ENCODE peak calls at places on chromosomes 2 and 18, in five cellular contexts. One of them, this sample, is unnamed.
A peak's percentile ranks its signal among the peaks of the same experiment; 100 is the strongest.

GRCh38 chr2:183093857-183094657 is 15.5 kb downstream of the DUSP19 start:
- DNase-seq in adrenal gland: no peak
- DNase-seq in heart left ventricle: no peak
- DNase-seq in Peyer's patch: no peak
- DNase-seq in suprapubic skin: no peak
- DNase-seq in this sample: no peak

GRCh38 chr2:227509824-227510619 is 38.1 kb downstream of the AGFG1 start:
- DNase-seq in suprapubic skin: no peak
- DNase-seq in heart left ventricle: no peak
- DNase-seq in adrenal gland: no peak
- DNase-seq in Peyer's patch: no peak
- DNase-seq in this sample: no peak

GRCh38 chr2:39875182-39875913 is 96.3 kb upstream of the THUMPD2 start:
- DNase-seq in Peyer's patch: no peak
- DNase-seq in adrenal gland: no peak
- DNase-seq in heart left ventricle: no peak
- DNase-seq in suprapubic skin: no peak
- DNase-seq in this sample: no peak

GRCh38 chr2:24317491-24317920 is 42.8 kb downstream of the ITSN2 start:
- DNase-seq in suprapubic skin: no peak
- DNase-seq in adrenal gland: peak; percentile 18
- DNase-seq in heart left ventricle: no peak
- DNase-seq in Peyer's patch: no peak
- DNase-seq in this sample: no peak

GRCh38 chr2:29166237-29166630 is 51.0 kb downstream of the CLIP4 start:
- DNase-seq in adrenal gland: no peak
- DNase-seq in suprapubic skin: no peak
- DNase-seq in heart left ventricle: no peak
- DNase-seq in Peyer's patch: no peak
- DNase-seq in this sample: no peak

GRCh38 chr2:1567556-1568344 is 154.5 kb downstream of the TPO start:
- DNase-seq in adrenal gland: no peak
- DNase-seq in Peyer's patch: no peak
- DNase-seq in heart left ventricle: no peak
- DNase-seq in suprapubic skin: peak; percentile 54
- DNase-seq in this sample: peak; percentile 29

GRCh38 chr2:226971029-226971584 is 135.3 kb downstream of the RHBDD1 start:
- DNase-seq in suprapubic skin: no peak
- DNase-seq in heart left ventricle: no peak
- DNase-seq in adrenal gland: no peak
- DNase-seq in Peyer's patch: peak; percentile 33
- DNase-seq in this sample: no peak

GRCh38 chr2:174595904-174596397 is 1.7 kb downstream of the WIPF1 start:
- DNase-seq in suprapubic skin: no peak
- DNase-seq in heart left ventricle: no peak
- DNase-seq in adrenal gland: no peak
- DNase-seq in Peyer's patch: no peak
- DNase-seq in this sample: no peak

GRCh38 chr2:235660484-235661081 is 166.7 kb downstream of the AGAP1 start:
- DNase-seq in Peyer's patch: no peak
- DNase-seq in adrenal gland: no peak
- DNase-seq in heart left ventricle: no peak
- DNase-seq in suprapubic skin: no peak
- DNase-seq in this sample: no peak

GRCh38 chr2:112622528-112622849 is 23.2 kb upstream of the SLC20A1 start:
- DNase-seq in heart left ventricle: no peak
- DNase-seq in suprapubic skin: no peak
- DNase-seq in Peyer's patch: no peak
- DNase-seq in adrenal gland: peak; percentile 54
- DNase-seq in this sample: no peak

GRCh38 chr2:107529146-107529545 is 297.5 kb upstream of the RGPD4 start:
- DNase-seq in adrenal gland: no peak
- DNase-seq in Peyer's patch: no peak
- DNase-seq in heart left ventricle: no peak
- DNase-seq in suprapubic skin: no peak
- DNase-seq in this sample: no peak

GRCh38 chr18:10252494-10252893 is 201.9 kb upstream of the APCDD1 start:
- DNase-seq in suprapubic skin: no peak
- DNase-seq in heart left ventricle: no peak
- DNase-seq in Peyer's patch: no peak
- DNase-seq in adrenal gland: no peak
- DNase-seq in this sample: no peak

GRCh38 chr18:75076286-75076685 is 132.7 kb downstream of the PTGR3 start:
- DNase-seq in Peyer's patch: no peak
- DNase-seq in adrenal gland: no peak
- DNase-seq in suprapubic skin: no peak
- DNase-seq in heart left ventricle: no peak
- DNase-seq in this sample: no peak

GRCh38 chr2:150256746-150257145 is 230.7 kb downstream of the RND3 start:
- DNase-seq in suprapubic skin: no peak
- DNase-seq in heart left ventricle: no peak
- DNase-seq in adrenal gland: no peak
- DNase-seq in Peyer's patch: no peak
- DNase-seq in this sample: no peak

GRCh38 chr2:109098251-109098920 is 30.6 kb upstream of the SH3RF3 start:
- DNase-seq in adrenal gland: no peak
- DNase-seq in heart left ventricle: no peak
- DNase-seq in Peyer's patch: no peak
- DNase-seq in suprapubic skin: no peak
- DNase-seq in this sample: no peak

GRCh38 chr2:235630723-235631122 is 136.9 kb downstream of the AGAP1 start:
- DNase-seq in suprapubic skin: no peak
- DNase-seq in adrenal gland: no peak
- DNase-seq in heart left ventricle: no peak
- DNase-seq in Peyer's patch: no peak
- DNase-seq in this sample: no peak

GRCh38 chr2:66498597-66498910 is 63.6 kb downstream of the MEIS1 start:
- DNase-seq in suprapubic skin: no peak
- DNase-seq in heart left ventricle: no peak
- DNase-seq in Peyer's patch: no peak
- DNase-seq in adrenal gland: no peak
- DNase-seq in this sample: no peak

GRCh38 chr18:77557030-77557429 is 307.4 kb downstream of the GALR1 start:
- DNase-seq in Peyer's patch: no peak
- DNase-seq in heart left ventricle: no peak
- DNase-seq in adrenal gland: no peak
- DNase-seq in suprapubic skin: no peak
- DNase-seq in this sample: no peak

GRCh38 chr2:128325665-128326181 is 7.1 kb upstream of the HS6ST1 start:
- DNase-seq in adrenal gland: no peak
- DNase-seq in Peyer's patch: peak; percentile 10
- DNase-seq in heart left ventricle: peak; percentile 64
- DNase-seq in suprapubic skin: no peak
- DNase-seq in this sample: no peak

GRCh38 chr2:110858135-110858737 is 125.9 kb downstream of the ACOXL start:
- DNase-seq in heart left ventricle: no peak
- DNase-seq in Peyer's patch: peak; percentile 57
- DNase-seq in suprapubic skin: peak; percentile 28
- DNase-seq in adrenal gland: no peak
- DNase-seq in this sample: no peak

GRCh38 chr2:162125138-162125537 is 26.9 kb downstream of the GCG start:
- DNase-seq in suprapubic skin: no peak
- DNase-seq in adrenal gland: no peak
- DNase-seq in Peyer's patch: no peak
- DNase-seq in heart left ventricle: no peak
- DNase-seq in this sample: no peak

GRCh38 chr18:35344736-35345459 is 678 bp upstream of the ZNF24 start:
- DNase-seq in adrenal gland: peak; percentile 40
- DNase-seq in suprapubic skin: no peak
- DNase-seq in Peyer's patch: peak; percentile 28
- DNase-seq in heart left ventricle: no peak
- DNase-seq in this sample: no peak

GRCh38 chr2:58973831-58974281 is 732.7 kb upstream of the FANCL start:
- DNase-seq in heart left ventricle: no peak
- DNase-seq in suprapubic skin: no peak
- DNase-seq in Peyer's patch: no peak
- DNase-seq in adrenal gland: no peak
- DNase-seq in this sample: no peak

GRCh38 chr2:386406-387103 is 98.7 kb upstream of the ALKAL2 start:
- DNase-seq in Peyer's patch: no peak
- DNase-seq in heart left ventricle: no peak
- DNase-seq in suprapubic skin: peak; percentile 62
- DNase-seq in adrenal gland: no peak
- DNase-seq in this sample: no peak

GRCh38 chr2:61727746-61728145 is 126.1 kb downstream of the FAM161A start:
- DNase-seq in adrenal gland: no peak
- DNase-seq in suprapubic skin: no peak
- DNase-seq in Peyer's patch: no peak
- DNase-seq in heart left ventricle: no peak
- DNase-seq in this sample: no peak

GRCh38 chr2:179915395-179915992 is 54.1 kb upstream of the ZNF385B start:
- DNase-seq in heart left ventricle: no peak
- DNase-seq in Peyer's patch: no peak
- DNase-seq in suprapubic skin: no peak
- DNase-seq in adrenal gland: no peak
- DNase-seq in this sample: no peak

GRCh38 chr18:34942276-34942675 is 98.9 kb upstream of the MAPRE2 start:
- DNase-seq in adrenal gland: no peak
- DNase-seq in suprapubic skin: no peak
- DNase-seq in heart left ventricle: no peak
- DNase-seq in Peyer's patch: no peak
- DNase-seq in this sample: no peak

GRCh38 chr2:180046776-180047175 is 39.7 kb upstream of the CWC22 start:
- DNase-seq in heart left ventricle: no peak
- DNase-seq in Peyer's patch: no peak
- DNase-seq in suprapubic skin: no peak
- DNase-seq in adrenal gland: no peak
- DNase-seq in this sample: no peak

GRCh38 chr2:217360781-217361485 is 501.1 kb upstream of the TNP1 start:
- DNase-seq in Peyer's patch: no peak
- DNase-seq in suprapubic skin: no peak
- DNase-seq in heart left ventricle: no peak
- DNase-seq in adrenal gland: peak; percentile 55
- DNase-seq in this sample: no peak

GRCh38 chr2:241720560-241720959 is 13.9 kb upstream of the D2HGDH start:
- DNase-seq in suprapubic skin: no peak
- DNase-seq in adrenal gland: no peak
- DNase-seq in heart left ventricle: no peak
- DNase-seq in Peyer's patch: no peak
- DNase-seq in this sample: no peak
- H3K36me3 ChIP-seq in suprapubic skin: peaks cover 96% of the 10 kb centered on the region
- H3K36me3 ChIP-seq in adrenal gland: no peaks in the 10 kb centered on the region
- H3K36me3 ChIP-seq in heart left ventricle: peaks cover 25% of the 10 kb centered on the region
- H3K36me3 ChIP-seq in Peyer's patch: no peaks in the 10 kb centered on the region
- H3K36me3 ChIP-seq in this sample: peaks cover 79% of the 10 kb centered on the region

DNA sequence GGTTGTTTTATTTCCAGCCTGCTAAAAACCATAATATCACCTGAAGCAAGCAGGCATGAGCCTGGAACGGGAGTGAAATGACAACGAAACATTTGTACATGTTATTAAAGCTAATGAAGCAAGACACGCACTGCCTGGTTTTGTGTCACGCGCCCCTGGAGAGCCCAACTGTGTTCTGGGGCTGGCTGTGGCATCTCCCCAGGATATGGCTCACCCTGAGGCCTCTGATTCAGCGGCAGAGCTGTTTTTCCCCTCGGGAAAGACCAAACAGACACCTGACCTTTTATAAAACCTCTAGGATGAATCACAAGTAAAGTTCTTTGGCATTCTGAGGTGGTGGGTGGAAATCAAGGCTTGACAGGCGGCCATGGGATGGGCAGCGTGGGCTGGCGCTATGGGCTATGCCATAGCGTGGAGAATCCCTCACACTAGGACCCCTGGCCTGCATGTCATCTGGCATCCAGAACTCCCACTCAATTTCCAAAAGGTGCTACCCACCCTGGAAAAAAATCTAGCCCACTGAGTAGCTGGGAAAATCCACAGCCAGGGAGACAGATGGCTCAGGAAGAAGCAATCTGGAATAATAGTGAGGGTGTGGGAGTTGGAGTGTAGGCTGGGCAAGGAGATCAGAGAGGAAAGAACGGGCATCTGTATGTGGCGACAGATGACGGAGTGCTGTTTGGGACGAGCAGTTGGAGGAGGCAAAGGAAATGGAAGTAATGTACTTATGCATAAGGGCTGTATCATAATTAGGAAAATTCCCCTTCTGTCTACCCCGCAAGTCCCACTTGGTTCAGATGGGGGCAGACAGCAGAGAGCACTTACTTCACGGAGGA is 262.0 kb downstream of the AFF3 start:
- DNase-seq in adrenal gland: peak; percentile 24
- DNase-seq in Peyer's patch: no peak
- DNase-seq in suprapubic skin: no peak
- DNase-seq in heart left ventricle: no peak
- DNase-seq in this sample: no peak
- H3K4me1 ChIP-seq in adrenal gland: peaks cover 3% of the 10 kb centered on the region
- H3K4me1 ChIP-seq in Peyer's patch: no peaks in the 10 kb centered on the region
- H3K4me1 ChIP-seq in suprapubic skin: no peaks in the 10 kb centered on the region
- H3K4me1 ChIP-seq in heart left ventricle: peaks cover 22% of the 10 kb centered on the region
- H3K4me1 ChIP-seq in this sample: peaks cover 9% of the 10 kb centered on the region

DNA sequence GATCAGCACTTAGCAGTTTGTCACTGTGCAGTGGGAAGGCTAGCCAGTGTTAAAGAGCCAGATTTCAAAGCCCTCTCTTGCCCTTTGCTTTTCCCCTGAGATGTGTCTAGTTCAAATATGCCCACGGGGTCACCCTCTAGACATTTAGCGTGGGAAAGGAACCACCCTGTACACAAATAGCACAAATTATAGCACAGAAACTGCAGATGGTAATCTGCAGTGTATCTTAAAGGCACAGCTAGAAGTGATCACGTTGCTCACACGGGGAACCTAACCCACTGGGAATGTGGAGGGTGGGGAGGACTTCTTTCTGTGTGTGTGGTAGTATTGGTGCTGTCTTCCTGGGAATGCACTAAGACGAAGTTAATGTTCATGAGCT is 131.5 kb downstream of the MAP4K4 start:
- DNase-seq in suprapubic skin: no peak
- DNase-seq in adrenal gland: no peak
- DNase-seq in Peyer's patch: no peak
- DNase-seq in heart left ventricle: no peak
- DNase-seq in this sample: no peak
- H3K36me3 ChIP-seq in suprapubic skin: peaks cover 28% of the 10 kb centered on the region
- H3K36me3 ChIP-seq in adrenal gland: no peaks in the 10 kb centered on the region
- H3K36me3 ChIP-seq in Peyer's patch: no peaks in the 10 kb centered on the region
- H3K36me3 ChIP-seq in heart left ventricle: peaks cover 8% of the 10 kb centered on the region
- H3K36me3 ChIP-seq in this sample: peaks cover 41% of the 10 kb centered on the region

DNA sequence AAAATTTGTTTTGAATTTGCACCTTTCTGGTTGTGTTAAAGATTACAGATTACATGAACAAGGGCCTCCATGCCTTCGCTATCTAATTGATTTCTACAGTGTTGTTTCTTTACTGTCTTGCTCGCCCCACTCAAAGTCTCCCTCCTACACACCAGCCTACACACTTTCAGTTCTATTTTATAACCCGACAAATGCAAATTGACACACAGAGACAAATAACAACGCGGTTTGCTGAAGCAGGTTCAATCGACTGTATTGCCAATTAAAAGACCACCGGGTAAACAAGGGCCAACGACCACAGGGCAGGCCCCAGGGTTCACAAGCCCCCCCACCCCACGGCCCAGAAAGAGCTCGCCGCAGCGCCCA is 866 bp downstream of the STARD7 start:
- DNase-seq in adrenal gland: no peak
- DNase-seq in suprapubic skin: no peak
- DNase-seq in Peyer's patch: no peak
- DNase-seq in heart left ventricle: no peak
- DNase-seq in this sample: no peak
- H3K4me1 ChIP-seq in adrenal gland: peaks cover 47% of the 10 kb centered on the region
- H3K4me1 ChIP-seq in suprapubic skin: peaks cover 63% of the 10 kb centered on the region
- H3K4me1 ChIP-seq in Peyer's patch: peaks cover 4% of the 10 kb centered on the region
- H3K4me1 ChIP-seq in heart left ventricle: peaks cover 61% of the 10 kb centered on the region
- H3K4me1 ChIP-seq in this sample: peaks cover 60% of the 10 kb centered on the region